ENCODE peak calls at places on chromosomes 5 and 9, in eight cellular contexts. A, S, O, W, F, V, L and H are unnamed samples.

GRCh38 chr9:26833792-26834191 is 58.8 kb downstream of the CAAP1 start:
- DNase-seq in W (no peak), L (no peak), O (no peak), F (no peak), V (no peak), S (peak), A (no peak), H (peak)

GRCh38 chr5:36363101-36363500 is 61.4 kb upstream of the RANBP3L start:
- DNase-seq in O (no peak), F (no peak), L (no peak), S (no peak), A (no peak), V (no peak), W (no peak), H (no peak)

GRCh38 chr5:32794086-32794485 is 83.0 kb downstream of the NPR3 start:
- DNase-seq in W (no peak), L (no peak), O (no peak), A (no peak), V (no peak), F (no peak), S (no peak), H (no peak)

GRCh38 chr9:89436963-89437625 is 60.8 kb downstream of the SEMA4D start:
- DNase-seq in V (no peak), W (no peak), A (no peak), L (peak), O (peak), S (peak), F (no peak), H (peak)

GRCh38 chr5:101716941-101717340 is 579.1 kb downstream of the SLCO4C1 start:
- DNase-seq in O (no peak), L (no peak), S (no peak), A (no peak), W (no peak), F (no peak), V (no peak), H (no peak)

GRCh38 chr9:98978231-98978681 is 34.5 kb downstream of the COL15A1 start:
- DNase-seq in O (no peak), W (no peak), L (no peak), A (peak), F (no peak), V (peak), S (no peak), H (no peak)

GRCh38 chr5:71653119-71653518 is 66.0 kb upstream of the CARTPT start:
- DNase-seq in O (peak), W (no peak), L (no peak), S (peak), F (no peak), A (peak), V (no peak), H (no peak)

GRCh38 chr5:56025303-56025885 is 30.6 kb upstream of the IL6ST start:
- DNase-seq in L (no peak), O (no peak), V (no peak), S (no peak), W (no peak), F (no peak), A (no peak), H (no peak)

GRCh38 chr5:145360936-145361335 is 474.2 kb downstream of the PRELID2 start:
- DNase-seq in F (no peak), V (no peak), L (no peak), W (no peak), O (no peak), A (no peak), S (no peak), H (no peak)

GRCh38 chr5:115379622-115380344 is 83.3 kb upstream of the CCDC112 start:
- DNase-seq in W (no peak), F (no peak), O (no peak), V (no peak), A (no peak), S (peak), L (no peak), H (peak)

GRCh38 chr9:121763131-121763530 is 111.7 kb downstream of the DAB2IP start:
- DNase-seq in S (no peak), O (no peak), W (no peak), L (no peak), F (no peak), A (no peak), V (no peak), H (no peak)

GRCh38 chr5:180593446-180594206 is 2.3 kb upstream of the SCGB3A1 start:
- DNase-seq in A (no peak), L (no peak), W (no peak), O (no peak), V (no peak), F (no peak), S (no peak), H (no peak)